ENCODE peak calls at places on chromosomes 16 and 17, in nine cellular contexts. One of them, this sample, is unnamed.

GRCh38 chr17:81428121-81428515 is 32.9 kb downstream of the BAHCC1 start:
- DNase-seq in lower leg skin: no peak
- DNase-seq in Calu3: peak
- DNase-seq in omental fat pad: no peak
- DNase-seq in uterus: no peak
- DNase-seq in bronchial epithelial cell: no peak
- DNase-seq in heart right ventricle: no peak
- DNase-seq in sigmoid colon: no peak
- DNase-seq in pancreas: no peak
- DNase-seq in this sample: no peak

GRCh38 chr16:50066482-50067289 is 916 bp downstream of the HEATR3 start:
- DNase-seq in Calu3: no peak
- DNase-seq in heart right ventricle: no peak
- DNase-seq in omental fat pad: no peak
- DNase-seq in uterus: no peak
- DNase-seq in sigmoid colon: no peak
- DNase-seq in lower leg skin: no peak
- DNase-seq in pancreas: no peak
- DNase-seq in bronchial epithelial cell: no peak
- DNase-seq in this sample: no peak

GRCh38 chr16:31876955-31877828 is 3.6 kb downstream of the ZNF267 start:
- DNase-seq in bronchial epithelial cell: peak
- DNase-seq in pancreas: no peak
- DNase-seq in lower leg skin: no peak
- DNase-seq in uterus: no peak
- DNase-seq in omental fat pad: no peak
- DNase-seq in Calu3: peak
- DNase-seq in heart right ventricle: no peak
- DNase-seq in sigmoid colon: no peak
- DNase-seq in this sample: peak

GRCh38 chr17:82095777-82096708 is 2.0 kb downstream of the FASN start:
- DNase-seq in bronchial epithelial cell: no peak
- DNase-seq in uterus: peak
- DNase-seq in Calu3: no peak
- DNase-seq in omental fat pad: no peak
- DNase-seq in pancreas: no peak
- DNase-seq in heart right ventricle: no peak
- DNase-seq in sigmoid colon: no peak
- DNase-seq in lower leg skin: no peak
- DNase-seq in this sample: no peak

GRCh38 chr17:68290268-68290954 is 516 bp downstream of the SLC16A6 start:
- DNase-seq in lower leg skin: no peak
- DNase-seq in bronchial epithelial cell: no peak
- DNase-seq in omental fat pad: no peak
- DNase-seq in uterus: no peak
- DNase-seq in sigmoid colon: no peak
- DNase-seq in heart right ventricle: peak
- DNase-seq in pancreas: peak
- DNase-seq in Calu3: peak
- DNase-seq in this sample: peak

GRCh38 chr17:21353326-21354010 is 22.7 kb upstream of the KCNJ12 start:
- DNase-seq in Calu3: no peak
- DNase-seq in lower leg skin: peak
- DNase-seq in pancreas: peak
- DNase-seq in bronchial epithelial cell: no peak
- DNase-seq in uterus: no peak
- DNase-seq in sigmoid colon: peak
- DNase-seq in omental fat pad: no peak
- DNase-seq in heart right ventricle: no peak
- DNase-seq in this sample: no peak

GRCh38 chr16:14121872-14122271 is 50.8 kb downstream of the MRTFB start:
- DNase-seq in uterus: no peak
- DNase-seq in heart right ventricle: no peak
- DNase-seq in sigmoid colon: no peak
- DNase-seq in pancreas: no peak
- DNase-seq in lower leg skin: no peak
- DNase-seq in Calu3: no peak
- DNase-seq in omental fat pad: no peak
- DNase-seq in bronchial epithelial cell: no peak
- DNase-seq in this sample: no peak

GRCh38 chr17:4858880-4859260 is 25.7 kb downstream of the MINK1 start:
- DNase-seq in heart right ventricle: peak
- DNase-seq in omental fat pad: no peak
- DNase-seq in lower leg skin: peak
- DNase-seq in sigmoid colon: peak
- DNase-seq in pancreas: peak
- DNase-seq in uterus: peak
- DNase-seq in bronchial epithelial cell: peak
- DNase-seq in Calu3: peak
- DNase-seq in this sample: no peak

GRCh38 chr17:41354538-41354937 is 3.9 kb upstream of the KRT33A start:
- DNase-seq in lower leg skin: no peak
- DNase-seq in pancreas: no peak
- DNase-seq in Calu3: no peak
- DNase-seq in heart right ventricle: no peak
- DNase-seq in uterus: no peak
- DNase-seq in bronchial epithelial cell: peak
- DNase-seq in omental fat pad: no peak
- DNase-seq in sigmoid colon: no peak
- DNase-seq in this sample: no peak

GRCh38 chr17:48012151-48012520 is 25.5 kb downstream of the COPZ2 start:
- DNase-seq in bronchial epithelial cell: no peak
- DNase-seq in heart right ventricle: no peak
- DNase-seq in omental fat pad: no peak
- DNase-seq in uterus: no peak
- DNase-seq in lower leg skin: no peak
- DNase-seq in pancreas: peak
- DNase-seq in sigmoid colon: no peak
- DNase-seq in Calu3: peak
- DNase-seq in this sample: peak

GRCh38 chr17:155576-155975 is 18.2 kb downstream of the SCGB1C2 start:
- DNase-seq in Calu3: no peak
- DNase-seq in pancreas: peak
- DNase-seq in lower leg skin: no peak
- DNase-seq in sigmoid colon: peak
- DNase-seq in heart right ventricle: no peak
- DNase-seq in omental fat pad: no peak
- DNase-seq in bronchial epithelial cell: no peak
- DNase-seq in uterus: no peak
- DNase-seq in this sample: no peak

GRCh38 chr17:81608082-81608481 is 28.8 kb downstream of the NPLOC4 start:
- DNase-seq in omental fat pad: no peak
- DNase-seq in uterus: no peak
- DNase-seq in Calu3: no peak
- DNase-seq in bronchial epithelial cell: no peak
- DNase-seq in sigmoid colon: no peak
- DNase-seq in heart right ventricle: no peak
- DNase-seq in pancreas: no peak
- DNase-seq in lower leg skin: no peak
- DNase-seq in this sample: no peak

GRCh38 chr17:80847506-80848230 is 144.0 kb upstream of the CHMP6 start:
- DNase-seq in sigmoid colon: peak
- DNase-seq in lower leg skin: no peak
- DNase-seq in Calu3: no peak
- DNase-seq in heart right ventricle: no peak
- DNase-seq in omental fat pad: no peak
- DNase-seq in pancreas: peak
- DNase-seq in bronchial epithelial cell: no peak
- DNase-seq in uterus: no peak
- DNase-seq in this sample: no peak

GRCh38 chr17:83053021-83053778 is 26.2 kb upstream of the METRNL start:
- DNase-seq in sigmoid colon: peak
- DNase-seq in lower leg skin: no peak
- DNase-seq in omental fat pad: no peak
- DNase-seq in pancreas: peak
- DNase-seq in uterus: peak
- DNase-seq in Calu3: no peak
- DNase-seq in bronchial epithelial cell: no peak
- DNase-seq in heart right ventricle: no peak
- DNase-seq in this sample: no peak

GRCh38 chr17:72445055-72445991 is 324.5 kb downstream of the SOX9 start:
- DNase-seq in lower leg skin: no peak
- DNase-seq in pancreas: no peak
- DNase-seq in heart right ventricle: no peak
- DNase-seq in bronchial epithelial cell: no peak
- DNase-seq in omental fat pad: no peak
- DNase-seq in sigmoid colon: no peak
- DNase-seq in Calu3: no peak
- DNase-seq in uterus: no peak
- DNase-seq in this sample: no peak

GRCh38 chr16:57617604-57618111 is 10.8 kb upstream of the ADGRG1 start:
- DNase-seq in Calu3: no peak
- DNase-seq in uterus: no peak
- DNase-seq in omental fat pad: no peak
- DNase-seq in bronchial epithelial cell: no peak
- DNase-seq in lower leg skin: no peak
- DNase-seq in sigmoid colon: peak
- DNase-seq in pancreas: peak
- DNase-seq in heart right ventricle: no peak
- DNase-seq in this sample: no peak

DNA sequence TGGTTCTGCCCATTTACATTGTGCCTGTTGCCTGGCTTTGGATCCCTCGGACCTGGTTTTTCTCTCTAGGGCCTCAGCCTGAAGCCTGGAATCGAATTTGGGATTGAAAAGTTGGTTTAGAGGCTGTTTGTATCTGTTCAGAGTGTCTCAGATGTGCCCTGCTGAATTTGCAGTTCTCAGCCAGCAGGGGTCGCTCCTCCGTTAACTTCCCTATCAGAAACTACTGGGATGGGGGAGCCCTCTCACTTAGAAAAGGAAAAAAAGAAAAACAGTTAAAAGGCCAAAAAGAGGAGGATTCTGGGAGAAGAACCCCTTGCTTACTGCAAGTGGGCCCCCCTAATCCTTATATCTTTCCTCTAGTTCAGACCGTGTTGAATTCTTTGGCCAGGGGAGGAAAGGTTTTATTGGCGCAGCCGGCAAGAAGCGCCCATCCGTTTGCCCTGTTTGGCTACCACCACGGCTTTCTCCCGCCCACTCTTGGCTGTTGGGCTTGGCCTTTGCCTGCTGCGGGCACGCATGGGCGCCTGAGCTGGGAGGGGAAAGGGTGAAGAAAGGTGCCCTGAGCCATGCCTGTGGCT is 8.7 kb downstream of the FZD2 start:
- DNase-seq in omental fat pad: no peak
- DNase-seq in uterus: no peak
- DNase-seq in sigmoid colon: no peak
- DNase-seq in bronchial epithelial cell: no peak
- DNase-seq in heart right ventricle: no peak
- DNase-seq in lower leg skin: no peak
- DNase-seq in Calu3: no peak
- DNase-seq in pancreas: no peak
- DNase-seq in this sample: no peak
- TF ChIP-seq CTCF in omental fat pad: no peak
- TF ChIP-seq CTCF in uterus: no peak
- TF ChIP-seq CTCF in sigmoid colon: no peak
- TF ChIP-seq CTCF in bronchial epithelial cell: peak
- TF ChIP-seq CTCF in heart right ventricle: peak
- TF ChIP-seq CTCF in lower leg skin: no peak
- TF ChIP-seq CTCF in Calu3: peak
- TF ChIP-seq CTCF in pancreas: no peak
- TF ChIP-seq CTCF in this sample: peak

DNA sequence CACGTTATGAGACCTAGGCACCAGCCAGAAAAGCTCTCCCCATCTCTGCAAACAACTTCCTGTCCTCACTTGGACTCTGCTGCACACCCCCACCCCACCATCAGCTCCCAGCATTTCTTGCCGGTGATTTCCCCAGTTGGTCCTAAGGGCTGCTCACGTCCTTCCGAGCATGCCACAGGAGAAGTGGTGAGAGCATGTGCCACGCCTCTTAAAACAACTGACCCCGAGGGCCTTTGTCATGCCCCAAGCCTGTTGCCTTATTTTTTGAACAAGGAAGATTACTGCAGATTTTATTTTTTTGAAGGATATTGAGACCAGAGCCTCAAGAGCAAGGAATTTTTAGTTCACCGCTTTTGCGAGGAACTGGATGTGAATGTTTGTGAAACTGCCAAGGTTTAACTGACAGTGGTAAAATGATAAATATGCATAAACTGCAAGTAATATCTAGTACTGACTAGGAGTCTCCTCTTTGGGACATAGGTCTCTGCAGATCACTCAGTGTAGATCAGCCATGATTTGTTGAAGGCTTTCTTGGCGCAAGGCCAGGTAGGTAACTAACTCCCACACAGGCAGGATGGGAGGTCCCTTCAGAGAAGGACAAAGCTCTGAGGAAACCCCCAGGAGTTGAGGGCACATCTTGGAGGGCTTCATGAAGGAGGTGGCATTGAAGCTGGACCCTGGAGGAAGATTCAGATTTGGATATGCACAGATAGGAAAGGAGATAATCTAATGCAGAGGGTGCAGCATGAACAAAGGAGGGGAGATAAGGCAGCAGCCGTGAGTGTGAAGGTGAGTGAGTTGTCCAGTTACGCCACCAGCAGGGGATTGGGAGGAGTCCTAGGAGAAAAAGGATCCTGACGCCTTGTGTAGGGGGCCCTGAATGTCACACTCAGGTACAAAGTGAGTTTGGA is 44.7 kb downstream of the TMEM132E start:
- DNase-seq in Calu3: no peak
- DNase-seq in heart right ventricle: no peak
- DNase-seq in pancreas: no peak
- DNase-seq in uterus: no peak
- DNase-seq in sigmoid colon: no peak
- DNase-seq in bronchial epithelial cell: no peak
- DNase-seq in lower leg skin: no peak
- DNase-seq in omental fat pad: no peak
- DNase-seq in this sample: no peak
- TF ChIP-seq CTCF in Calu3: no peak
- TF ChIP-seq CTCF in heart right ventricle: no peak
- TF ChIP-seq CTCF in pancreas: no peak
- TF ChIP-seq CTCF in uterus: no peak
- TF ChIP-seq CTCF in sigmoid colon: no peak
- TF ChIP-seq CTCF in bronchial epithelial cell: no peak
- TF ChIP-seq CTCF in lower leg skin: no peak
- TF ChIP-seq CTCF in omental fat pad: no peak
- TF ChIP-seq CTCF in this sample: no peak

GRCh38 chr16:88338111-88338510 is 44.6 kb upstream of the ZNF469 start:
- DNase-seq in lower leg skin: no peak
- DNase-seq in pancreas: no peak
- DNase-seq in heart right ventricle: no peak
- DNase-seq in uterus: no peak
- DNase-seq in bronchial epithelial cell: no peak
- DNase-seq in omental fat pad: no peak
- DNase-seq in sigmoid colon: no peak
- DNase-seq in Calu3: no peak
- DNase-seq in this sample: no peak
- TF ChIP-seq CTCF in lower leg skin: no peak
- TF ChIP-seq CTCF in pancreas: no peak
- TF ChIP-seq CTCF in heart right ventricle: no peak
- TF ChIP-seq CTCF in uterus: no peak
- TF ChIP-seq CTCF in bronchial epithelial cell: peak
- TF ChIP-seq CTCF in omental fat pad: no peak
- TF ChIP-seq CTCF in sigmoid colon: no peak
- TF ChIP-seq CTCF in Calu3: no peak
- TF ChIP-seq CTCF in this sample: no peak

DNA sequence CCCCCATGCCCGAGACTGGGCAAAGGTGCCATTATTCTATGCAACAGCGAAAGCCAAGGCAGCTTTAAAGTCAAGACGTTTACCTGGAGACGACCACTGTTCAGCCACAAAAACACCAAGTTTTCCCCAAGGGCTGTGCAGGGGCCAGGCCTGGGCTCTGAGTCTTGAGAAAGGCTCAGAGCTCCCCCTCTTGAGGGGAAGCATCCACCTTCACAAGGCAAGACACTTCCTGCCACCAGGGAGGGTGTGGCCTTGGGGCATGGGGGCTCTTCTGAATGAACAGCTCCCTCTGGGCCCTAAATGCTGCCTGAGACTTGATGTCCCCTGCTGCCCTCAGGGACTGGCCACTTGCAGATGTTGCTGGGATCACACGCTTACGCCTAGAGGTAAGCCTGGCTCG is 26.5 kb downstream of the PDIA2 start:
- DNase-seq in Calu3: no peak
- DNase-seq in omental fat pad: no peak
- DNase-seq in lower leg skin: no peak
- DNase-seq in bronchial epithelial cell: no peak
- DNase-seq in heart right ventricle: no peak
- DNase-seq in sigmoid colon: no peak
- DNase-seq in pancreas: no peak
- DNase-seq in uterus: no peak
- DNase-seq in this sample: no peak
- TF ChIP-seq CTCF in Calu3: no peak
- TF ChIP-seq CTCF in omental fat pad: no peak
- TF ChIP-seq CTCF in lower leg skin: no peak
- TF ChIP-seq CTCF in bronchial epithelial cell: no peak
- TF ChIP-seq CTCF in heart right ventricle: no peak
- TF ChIP-seq CTCF in sigmoid colon: no peak
- TF ChIP-seq CTCF in pancreas: no peak
- TF ChIP-seq CTCF in uterus: no peak
- TF ChIP-seq CTCF in this sample: no peak